ENCODE peak calls at places on chromosome 10, in five cellular contexts. D, L, E, J and X are unnamed samples.

GRCh38 chr10:77392236-77392721 is 245.3 kb downstream of the KCNMA1 start:
- DNase-seq in D (peak; percentile 67), L (no peak), E (peak; percentile 45), J (no peak), X (no peak)

GRCh38 chr10:36114913-36115312 is 472.8 kb upstream of the FZD8 start:
- DNase-seq in D (peak; percentile 23), L (no peak), E (no peak), J (no peak), X (no peak)

GRCh38 chr10:3067045-3067858 is at the start of gene PFKP:
- DNase-seq in D (no peak), L (peak; percentile 61), E (peak; percentile 37), J (peak; percentile 79), X (no peak)

GRCh38 chr10:132499367-132499685 is 38.3 kb upstream of the INPP5A start:
- DNase-seq in D (no peak), L (no peak), E (no peak), J (peak; percentile 34), X (no peak)

GRCh38 chr10:29881336-29881751 is 178.0 kb downstream of the JCAD start:
- DNase-seq in D (no peak), L (no peak), E (no peak), J (no peak), X (no peak)

GRCh38 chr10:1762066-1762465 is 24.7 kb upstream of the ADARB2 start:
- DNase-seq in D (no peak), L (no peak), E (no peak), J (no peak), X (no peak)

GRCh38 chr10:70849582-70850016 is 33.9 kb downstream of the SGPL1 start:
- DNase-seq in D (peak; percentile 78), L (no peak), E (peak; percentile 20), J (no peak), X (no peak)

GRCh38 chr10:94200148-94200846 is 162.4 kb downstream of the NOC3L start:
- DNase-seq in D (no peak), L (no peak), E (no peak), J (no peak), X (no peak)

GRCh38 chr10:13853854-13854253 is 267.1 kb downstream of the PRPF18 start:
- DNase-seq in D (peak; percentile 28), L (no peak), E (no peak), J (no peak), X (no peak)

GRCh38 chr10:127889605-127890195 is 3.0 kb downstream of the CLRN3 start:
- DNase-seq in D (no peak), L (no peak), E (peak; percentile 72), J (no peak), X (no peak)

GRCh38 chr10:33661580-33662269 is 327.3 kb upstream of the NRP1 start:
- DNase-seq in D (no peak), L (no peak), E (peak; percentile 86), J (peak; percentile 51), X (no peak)

GRCh38 chr10:12042409-12042796 is 206 bp downstream of the UPF2 start:
- DNase-seq in D (no peak), L (no peak), E (peak; percentile 18), J (no peak), X (no peak)

GRCh38 chr10:31536297-31536696 is 217.3 kb downstream of the ZEB1 start:
- DNase-seq in D (no peak), L (no peak), E (no peak), J (no peak), X (no peak)

GRCh38 chr10:5840314-5841307 is 27.4 kb upstream of the GDI2 start:
- DNase-seq in D (peak; percentile 11), L (no peak), E (no peak), J (no peak), X (no peak)

GRCh38 chr10:133131754-133132710 is 28.0 kb upstream of the KNDC1 start:
- DNase-seq in D (no peak), L (peak; percentile 22), E (no peak), J (peak; percentile 29), X (no peak)

GRCh38 chr10:53843691-53844362 is 957.2 kb downstream of the PCDH15 start:
- DNase-seq in D (no peak), L (no peak), E (peak; percentile 16), J (no peak), X (no peak)

GRCh38 chr10:132708441-132708840 is 77.5 kb downstream of the NKX6-2 start:
- DNase-seq in D (no peak), L (peak; percentile 17), E (no peak), J (peak; percentile 36), X (no peak)

GRCh38 chr10:60140681-60141632 is 234.6 kb upstream of the CCDC6 start:
- DNase-seq in D (no peak), L (peak; percentile 84), E (peak; percentile 59), J (no peak), X (no peak)

GRCh38 chr10:93852721-93853120 is 41.1 kb upstream of the SLC35G1 start:
- DNase-seq in D (no peak), L (no peak), E (no peak), J (no peak), X (no peak)

GRCh38 chr10:104842704-104843103 is 201.6 kb downstream of the SORCS3 start:
- DNase-seq in D (no peak), L (no peak), E (no peak), J (no peak), X (no peak)

GRCh38 chr10:60428387-60428737 is 38.7 kb upstream of the ANK3 start:
- DNase-seq in D (no peak), L (no peak), E (no peak), J (no peak), X (no peak)